ENCODE peak calls at places on chromosomes 13 and 19, in five cellular contexts. One of them, this sample, is unnamed. For H3K9me3, the result is how much of the 10 kb centered on the place peaks cover.

GRCh38 chr19:49335071-49335783 is at the start of gene CD37:
- DNase-seq in OCI-LY7: peak
- DNase-seq in H9: peak
- DNase-seq in BE2C: no peak
- DNase-seq in tibial artery: no peak
- DNase-seq in this sample: no peak

GRCh38 chr19:3031607-3031867 is 2.5 kb upstream of the TLE2 start:
- DNase-seq in H9: no peak
- DNase-seq in BE2C: no peak
- DNase-seq in tibial artery: no peak
- DNase-seq in OCI-LY7: no peak
- DNase-seq in this sample: no peak

GRCh38 chr19:55014714-55015113 is 23.4 kb downstream of the GP6 start:
- DNase-seq in tibial artery: no peak
- DNase-seq in H9: no peak
- DNase-seq in OCI-LY7: no peak
- DNase-seq in BE2C: peak
- DNase-seq in this sample: no peak

GRCh38 chr19:3852614-3853254 is 16.1 kb downstream of the ZFR2 start:
- DNase-seq in OCI-LY7: peak
- DNase-seq in H9: no peak
- DNase-seq in tibial artery: no peak
- DNase-seq in BE2C: peak
- DNase-seq in this sample: no peak

GRCh38 chr19:3868770-3869456 is at the start of gene ZFR2:
- DNase-seq in OCI-LY7: peak
- DNase-seq in H9: peak
- DNase-seq in BE2C: peak
- DNase-seq in tibial artery: no peak
- DNase-seq in this sample: no peak

GRCh38 chr19:4967738-4968461 is 1.0 kb upstream of the KDM4B start:
- DNase-seq in tibial artery: no peak
- DNase-seq in H9: no peak
- DNase-seq in OCI-LY7: no peak
- DNase-seq in BE2C: no peak
- DNase-seq in this sample: no peak

GRCh38 chr19:58317481-58318072 is 9.2 kb upstream of the ZSCAN22 start:
- DNase-seq in H9: no peak
- DNase-seq in BE2C: no peak
- DNase-seq in tibial artery: no peak
- DNase-seq in OCI-LY7: peak
- DNase-seq in this sample: no peak

GRCh38 chr19:14718522-14719113 is 28.8 kb downstream of the ZNF333 start:
- DNase-seq in OCI-LY7: no peak
- DNase-seq in BE2C: no peak
- DNase-seq in tibial artery: no peak
- DNase-seq in H9: no peak
- DNase-seq in this sample: no peak

GRCh38 chr19:51016798-51017683 is 2.5 kb downstream of the KLK10 start:
- DNase-seq in H9: peak
- DNase-seq in OCI-LY7: peak
- DNase-seq in tibial artery: no peak
- DNase-seq in BE2C: peak
- DNase-seq in this sample: peak

GRCh38 chr19:49151339-49152217 is 3.6 kb downstream of the HRC start:
- DNase-seq in BE2C: peak
- DNase-seq in OCI-LY7: peak
- DNase-seq in tibial artery: no peak
- DNase-seq in H9: peak
- DNase-seq in this sample: peak

GRCh38 chr13:25137624-25137892 is 34.5 kb downstream of the AMER2 start:
- DNase-seq in OCI-LY7: no peak
- DNase-seq in H9: no peak
- DNase-seq in BE2C: no peak
- DNase-seq in tibial artery: no peak
- DNase-seq in this sample: no peak

GRCh38 chr13:76314495-76314894 is 571.7 kb downstream of the KCTD12 start:
- DNase-seq in BE2C: no peak
- DNase-seq in H9: no peak
- DNase-seq in tibial artery: no peak
- DNase-seq in OCI-LY7: no peak
- DNase-seq in this sample: no peak

GRCh38 chr13:38866649-38867048 is 124.0 kb downstream of the STOML3 start:
- DNase-seq in H9: no peak
- DNase-seq in OCI-LY7: peak
- DNase-seq in tibial artery: no peak
- DNase-seq in BE2C: no peak
- DNase-seq in this sample: no peak

GRCh38 chr19:39263912-39264305 is 4.3 kb upstream of the IFNL2 start:
- DNase-seq in BE2C: no peak
- DNase-seq in H9: peak
- DNase-seq in OCI-LY7: no peak
- DNase-seq in tibial artery: no peak
- DNase-seq in this sample: no peak

GRCh38 chr13:50809133-50810090 is 34.1 kb downstream of the DLEU7 start:
- DNase-seq in OCI-LY7: no peak
- DNase-seq in H9: no peak
- DNase-seq in tibial artery: no peak
- DNase-seq in BE2C: no peak
- DNase-seq in this sample: no peak

GRCh38 chr19:19545707-19546106 is 7.6 kb downstream of the CILP2 start:
- DNase-seq in OCI-LY7: no peak
- DNase-seq in tibial artery: no peak
- DNase-seq in BE2C: no peak
- DNase-seq in H9: no peak
- DNase-seq in this sample: no peak

GRCh38 chr19:41174297-41174928 is 18.6 kb upstream of the CYP2S1 start:
- DNase-seq in OCI-LY7: no peak
- DNase-seq in tibial artery: no peak
- DNase-seq in BE2C: no peak
- DNase-seq in H9: no peak
- DNase-seq in this sample: no peak

GRCh38 chr19:33202546-33203507 is 8.7 kb downstream of the LRP3 start:
- DNase-seq in BE2C: no peak
- DNase-seq in OCI-LY7: no peak
- DNase-seq in H9: no peak
- DNase-seq in tibial artery: no peak
- DNase-seq in this sample: no peak

GRCh38 chr13:30477346-30478235 is 11.9 kb upstream of the HMGB1 start:
- DNase-seq in OCI-LY7: peak
- DNase-seq in BE2C: no peak
- DNase-seq in H9: peak
- DNase-seq in tibial artery: no peak
- DNase-seq in this sample: no peak

GRCh38 chr13:65497265-65497664 is 1732.9 kb downstream of the PCDH9 start:
- DNase-seq in OCI-LY7: no peak
- DNase-seq in H9: no peak
- DNase-seq in tibial artery: no peak
- DNase-seq in BE2C: no peak
- DNase-seq in this sample: no peak

GRCh38 chr13:89082623-89083022 is 1411.5 kb downstream of the SLITRK5 start:
- DNase-seq in BE2C: no peak
- DNase-seq in H9: no peak
- DNase-seq in OCI-LY7: no peak
- DNase-seq in tibial artery: no peak
- DNase-seq in this sample: no peak

GRCh38 chr13:37326319-37326718 is 220.9 kb upstream of the CSNK1A1L start:
- DNase-seq in OCI-LY7: no peak
- DNase-seq in tibial artery: no peak
- DNase-seq in H9: no peak
- DNase-seq in BE2C: no peak
- DNase-seq in this sample: no peak

GRCh38 chr19:29630661-29631060 is 24.6 kb downstream of the POP4 start:
- DNase-seq in tibial artery: no peak
- DNase-seq in OCI-LY7: no peak
- DNase-seq in BE2C: no peak
- DNase-seq in H9: no peak
- DNase-seq in this sample: no peak

GRCh38 chr19:10871711-10872550 is 578 bp downstream of the CARM1 start:
- DNase-seq in OCI-LY7: peak
- DNase-seq in tibial artery: peak
- DNase-seq in BE2C: peak
- DNase-seq in H9: no peak
- DNase-seq in this sample: peak

GRCh38 chr13:46035066-46035465 is 17.5 kb downstream of the ZC3H13 start:
- DNase-seq in BE2C: no peak
- DNase-seq in H9: no peak
- DNase-seq in OCI-LY7: no peak
- DNase-seq in tibial artery: no peak
- DNase-seq in this sample: no peak

GRCh38 chr13:96020155-96020575 is 33.0 kb downstream of the UGGT2 start:
- DNase-seq in BE2C: peak
- DNase-seq in OCI-LY7: peak
- DNase-seq in H9: peak
- DNase-seq in tibial artery: no peak
- DNase-seq in this sample: no peak

DNA sequence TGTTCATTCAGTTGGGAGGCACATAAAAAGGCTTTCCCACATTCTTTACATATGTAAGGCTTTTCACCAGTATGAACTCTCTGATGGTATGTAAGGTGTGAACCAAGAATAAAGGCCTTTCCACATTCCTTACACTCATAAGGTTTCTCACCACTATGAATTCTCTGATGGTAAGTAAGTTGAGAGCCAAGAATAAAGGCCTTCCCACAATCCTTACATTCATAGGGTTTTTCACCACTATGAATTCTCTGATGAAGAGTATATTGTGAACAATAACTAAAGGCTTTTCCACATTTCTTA is 29.3 kb downstream of the ZNF571 start:
- DNase-seq in OCI-LY7: no peak
- DNase-seq in H9: no peak
- DNase-seq in BE2C: no peak
- DNase-seq in tibial artery: no peak
- DNase-seq in this sample: no peak
- H3K9me3 ChIP-seq in OCI-LY7: half or more
- H3K9me3 ChIP-seq in H9: half or more
- H3K9me3 ChIP-seq in BE2C: under half
- H3K9me3 ChIP-seq in tibial artery: half or more
- H3K9me3 ChIP-seq in this sample: under half

DNA sequence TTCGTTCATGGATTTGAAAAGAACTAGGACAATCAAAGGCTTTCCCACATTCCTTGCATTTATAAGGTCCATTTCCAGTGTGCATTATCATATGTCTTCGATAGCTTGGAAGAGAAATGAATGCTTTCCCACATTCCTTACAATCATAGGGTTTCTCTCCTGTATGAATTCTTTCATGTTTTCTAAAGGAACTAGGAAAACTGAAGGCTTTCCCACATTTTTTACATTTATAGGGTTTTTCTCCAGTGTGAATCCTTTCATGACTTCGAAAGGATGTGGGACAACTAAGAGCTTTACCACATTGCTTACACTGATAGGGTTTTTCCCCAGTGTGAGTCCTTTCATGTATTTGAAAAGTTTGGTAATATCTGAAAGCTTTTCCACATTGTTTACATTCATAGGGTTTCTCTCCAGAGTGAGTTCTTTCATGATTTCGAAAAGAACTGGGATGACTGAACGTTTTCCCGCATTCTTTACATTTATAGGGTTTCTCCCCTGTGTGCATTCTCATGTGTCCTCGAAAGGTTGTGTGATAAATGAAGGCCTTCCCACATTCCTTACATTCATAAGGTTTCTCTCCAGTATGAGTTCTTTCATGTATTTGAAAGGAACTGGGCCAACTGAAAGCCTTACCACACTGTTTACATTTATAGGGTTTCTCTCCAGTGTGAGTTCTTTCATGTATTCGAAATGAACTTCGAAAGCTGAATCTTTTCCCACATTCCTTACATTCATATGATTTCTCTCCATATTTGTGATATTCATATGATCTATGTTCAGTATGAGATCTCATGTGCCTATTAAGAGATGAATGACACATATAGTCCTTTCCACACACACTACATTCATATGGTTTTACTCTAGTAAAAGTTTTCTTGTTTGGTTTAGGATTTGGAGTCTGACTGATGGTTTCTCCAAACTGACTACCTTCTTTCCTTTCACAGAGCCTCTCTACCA is 19.6 kb downstream of the ZNF709 start:
- DNase-seq in tibial artery: no peak
- DNase-seq in OCI-LY7: no peak
- DNase-seq in H9: no peak
- DNase-seq in BE2C: no peak
- DNase-seq in this sample: no peak
- H3K9me3 ChIP-seq in tibial artery: under half
- H3K9me3 ChIP-seq in OCI-LY7: under half
- H3K9me3 ChIP-seq in H9: half or more
- H3K9me3 ChIP-seq in BE2C: under half
- H3K9me3 ChIP-seq in this sample: under half

GRCh38 chr19:52366414-52366824 is 3.3 kb upstream of the ZNF880 start:
- DNase-seq in BE2C: no peak
- DNase-seq in tibial artery: no peak
- DNase-seq in H9: no peak
- DNase-seq in OCI-LY7: no peak
- DNase-seq in this sample: no peak

GRCh38 chr19:52369463-52370340 is at the start of gene ZNF880:
- DNase-seq in OCI-LY7: no peak
- DNase-seq in H9: peak
- DNase-seq in BE2C: peak
- DNase-seq in tibial artery: peak
- DNase-seq in this sample: peak

DNA sequence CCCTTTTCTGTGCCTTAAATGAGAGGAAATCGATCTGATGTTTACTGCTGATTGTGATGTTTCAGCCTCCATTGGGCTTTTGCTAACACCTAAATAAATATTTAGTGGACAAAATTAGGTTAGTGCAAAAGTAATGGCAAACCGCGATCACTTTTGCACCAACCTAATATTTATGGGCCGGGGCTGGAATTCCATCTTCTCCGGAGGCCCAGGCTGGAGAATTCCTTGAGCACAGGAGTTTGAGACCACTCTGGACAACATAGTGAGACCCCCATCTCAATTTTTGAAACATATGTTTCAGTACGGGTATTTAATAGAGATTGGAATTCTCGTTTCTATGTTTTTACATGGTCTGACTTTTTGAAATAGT is 603 bp downstream of the ZNF880 start:
- DNase-seq in OCI-LY7: no peak
- DNase-seq in BE2C: no peak
- DNase-seq in tibial artery: no peak
- DNase-seq in H9: no peak
- DNase-seq in this sample: no peak
- H3K9me3 ChIP-seq in OCI-LY7: under half
- H3K9me3 ChIP-seq in BE2C: under half
- H3K9me3 ChIP-seq in tibial artery: under half
- H3K9me3 ChIP-seq in H9: under half
- H3K9me3 ChIP-seq in this sample: under half

GRCh38 chr13:31881495-31881882 is 142.2 kb downstream of the RXFP2 start:
- DNase-seq in tibial artery: no peak
- DNase-seq in BE2C: no peak
- DNase-seq in H9: no peak
- DNase-seq in OCI-LY7: no peak
- DNase-seq in this sample: no peak

GRCh38 chr13:31875134-31875533 is 135.8 kb downstream of the RXFP2 start:
- DNase-seq in H9: no peak
- DNase-seq in OCI-LY7: no peak
- DNase-seq in tibial artery: no peak
- DNase-seq in BE2C: no peak
- DNase-seq in this sample: no peak

GRCh38 chr13:31878955-31879354 is 139.6 kb downstream of the RXFP2 start:
- DNase-seq in BE2C: no peak
- DNase-seq in tibial artery: no peak
- DNase-seq in OCI-LY7: no peak
- DNase-seq in H9: no peak
- DNase-seq in this sample: no peak

GRCh38 chr13:31880849-31881494 is 141.6 kb downstream of the RXFP2 start:
- DNase-seq in OCI-LY7: no peak
- DNase-seq in tibial artery: no peak
- DNase-seq in H9: no peak
- DNase-seq in BE2C: no peak
- DNase-seq in this sample: no peak

GRCh38 chr13:31878495-31878894 is 139.2 kb downstream of the RXFP2 start:
- DNase-seq in OCI-LY7: no peak
- DNase-seq in tibial artery: no peak
- DNase-seq in BE2C: no peak
- DNase-seq in H9: no peak
- DNase-seq in this sample: no peak
- H3K9me3 ChIP-seq in OCI-LY7: under half
- H3K9me3 ChIP-seq in tibial artery: under half
- H3K9me3 ChIP-seq in BE2C: under half
- H3K9me3 ChIP-seq in H9: under half
- H3K9me3 ChIP-seq in this sample: under half

This sample was measured in lung.